ENCODE peak calls at places on chromosomes 12 and 14, in four cellular contexts. X is CD8-positive, alpha-beta T cell; L is psoas muscle; B is heart left ventricle. P is an unnamed sample.

GRCh38 chr12:64618953-64619590 is 8.8 kb downstream of the RASSF3 start:
- DNase-seq in X (no peak), L (no peak), B (no peak), P (no peak)

GRCh38 chr12:57066245-57066644 is 12.3 kb downstream of the NEMP1 start:
- DNase-seq in X (no peak), L (no peak), B (no peak), P (no peak)

GRCh38 chr14:89269404-89269803 is 147.6 kb downstream of the FOXN3 start:
- DNase-seq in X (no peak), L (no peak), B (no peak), P (no peak)

GRCh38 chr12:45731376-45731775 is 1.9 kb downstream of the ARID2 start:
- DNase-seq in X (no peak), L (no peak), B (no peak), P (no peak)

GRCh38 chr12:89648211-89648930 is 60.3 kb downstream of the ATP2B1 start:
- DNase-seq in X (no peak), L (no peak), B (peak), P (no peak)

GRCh38 chr12:74539765-74540526 is 2.3 kb downstream of the ATXN7L3B start:
- DNase-seq in X (no peak), L (no peak), B (no peak), P (no peak)

GRCh38 chr12:102955926-102956737 is 1.3 kb upstream of the ASCL1 start:
- DNase-seq in X (no peak), L (no peak), B (no peak), P (no peak)

GRCh38 chr12:120413901-120414695 is 23.8 kb upstream of the COX6A1 start:
- DNase-seq in X (no peak), L (no peak), B (no peak), P (no peak)

GRCh38 chr12:48925218-48925871 is at the start of gene FKBP11:
- DNase-seq in X (peak), L (peak), B (peak), P (no peak)

GRCh38 chr12:30979371-30980259 is 53.1 kb downstream of the TSPAN11 start:
- DNase-seq in X (no peak), L (no peak), B (peak), P (no peak)

GRCh38 chr12:103637429-103637828 is 50.4 kb downstream of the STAB2 start:
- DNase-seq in X (no peak), L (no peak), B (no peak), P (no peak)

GRCh38 chr14:68649461-68650189 is 143.2 kb downstream of the ZFP36L1 start:
- DNase-seq in X (no peak), L (no peak), B (no peak), P (no peak)

GRCh38 chr14:67187826-67188225 is 1.4 kb upstream of the GARIN2 start:
- DNase-seq in X (no peak), L (no peak), B (no peak), P (no peak)

GRCh38 chr12:29041621-29042020 is 107.5 kb upstream of the FAR2 start:
- DNase-seq in X (no peak), L (no peak), B (no peak), P (no peak)

GRCh38 chr12:4201333-4202105 is 72.0 kb upstream of the CCND2 start:
- DNase-seq in X (no peak), L (no peak), B (no peak), P (no peak)
- H3K27ac ChIP-seq in X (no peak), L (no peak), B (no peak), P (no peak)

DNA sequence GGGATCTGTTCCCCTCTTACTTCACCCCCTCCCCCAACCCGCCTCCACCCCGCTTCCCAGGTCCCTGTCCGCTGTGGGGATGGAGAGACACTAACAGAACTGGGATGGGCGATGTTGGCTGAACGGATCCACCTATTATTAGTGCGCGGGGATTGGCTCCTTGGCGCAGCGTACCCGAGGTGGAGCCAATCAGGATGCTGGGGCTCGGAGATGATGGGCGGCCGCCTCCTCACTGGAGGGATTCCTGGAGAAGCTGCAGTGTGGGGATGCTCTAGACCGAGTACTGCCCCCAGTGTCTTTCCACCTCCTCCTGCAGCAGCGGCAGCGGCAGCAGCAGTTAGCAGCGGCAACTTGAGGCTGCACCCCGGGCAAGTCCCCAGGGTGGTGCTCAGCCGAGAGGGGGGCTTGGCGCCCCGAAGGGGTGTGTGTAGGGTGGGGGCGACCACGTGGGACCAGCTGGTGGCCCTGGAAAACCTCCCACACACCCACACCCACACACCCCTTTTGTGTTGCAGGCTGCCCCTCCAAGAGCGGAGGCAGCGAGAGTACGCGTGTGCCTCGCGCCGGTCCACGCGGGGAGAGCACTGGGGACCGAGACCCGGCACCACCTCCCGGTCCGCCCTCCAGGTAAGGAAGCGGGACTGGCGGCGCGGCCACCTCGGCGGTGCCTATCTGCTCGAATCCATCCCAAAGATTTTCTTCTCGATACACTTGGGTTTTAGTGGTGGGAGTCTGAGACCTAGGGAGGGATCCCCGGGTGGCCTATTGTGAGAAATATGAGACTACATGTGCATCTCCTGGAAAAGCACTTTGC is at the start of gene SYT1:
- DNase-seq in X (no peak), L (peak), B (peak), P (peak)
- H3K27ac ChIP-seq in X (no peak), L (no peak), B (no peak), P (peak)

DNA sequence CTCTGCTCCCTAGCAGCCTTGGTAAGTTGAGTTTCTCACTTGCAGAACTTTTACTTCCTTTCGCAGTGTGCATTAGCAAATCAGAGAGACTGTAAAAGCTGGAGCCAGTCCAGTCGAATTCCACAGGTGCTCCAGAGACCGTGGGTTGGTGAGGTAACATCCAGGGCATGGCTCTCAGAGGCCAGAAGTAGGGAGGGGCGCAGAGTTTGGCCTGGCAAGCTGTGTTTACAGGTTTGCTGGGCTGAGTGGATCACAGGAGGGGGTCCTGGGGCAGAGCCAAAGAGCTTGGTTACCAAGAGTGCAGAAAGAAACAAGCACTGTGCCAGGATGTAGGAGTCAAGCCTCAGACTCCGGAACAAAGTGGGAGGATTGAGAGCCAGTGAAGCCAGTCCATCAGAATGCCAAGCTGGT is 10.2 kb upstream of the BHLHE41 start:
- DNase-seq in X (no peak), L (no peak), B (no peak), P (peak)
- H3K27ac ChIP-seq in X (no peak), L (no peak), B (no peak), P (peak)

GRCh38 chr14:96511667-96512066 is 9.5 kb downstream of the PAPOLA start:
- DNase-seq in X (no peak), L (no peak), B (no peak), P (no peak)
- H3K27ac ChIP-seq in X (no peak), L (no peak), B (no peak), P (no peak)

GRCh38 chr14:103031956-103032355 is 25.4 kb downstream of the CDC42BPB start:
- DNase-seq in X (no peak), L (no peak), B (peak), P (no peak)
- H3K27ac ChIP-seq in X (no peak), L (no peak), B (no peak), P (no peak)

DNA sequence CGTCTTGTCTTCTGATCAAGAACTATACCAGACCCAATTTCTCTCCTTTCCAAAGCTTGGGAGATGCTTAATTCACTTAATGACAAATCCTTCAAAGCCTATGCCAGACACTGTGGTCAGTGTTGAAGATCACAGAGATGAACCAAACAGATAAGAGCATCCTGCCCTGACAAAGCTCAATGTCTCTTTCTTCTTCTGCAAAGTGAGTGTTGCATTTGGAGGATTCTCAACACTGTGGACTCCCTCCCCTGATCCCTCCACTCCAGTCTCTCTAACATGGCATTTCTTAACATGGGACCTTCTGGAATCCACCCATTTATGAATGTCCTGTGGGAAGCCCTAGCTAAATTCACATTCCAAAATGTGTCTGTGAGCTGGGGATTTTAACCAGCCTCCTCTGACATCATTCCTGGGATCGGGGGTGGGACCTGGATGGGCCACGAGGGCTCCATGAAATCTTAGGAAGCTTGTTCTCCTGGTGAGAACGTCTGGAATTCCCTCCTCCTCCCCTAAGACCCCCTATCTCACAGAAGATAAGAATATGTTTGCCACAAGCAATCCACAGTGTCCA is 20.3 kb downstream of the SYNE3 start:
- DNase-seq in X (no peak), L (no peak), B (no peak), P (no peak)
- H3K27ac ChIP-seq in X (peak), L (no peak), B (peak), P (peak)

GRCh38 chr12:47362131-47362686 is 282.4 kb upstream of the AMIGO2 start:
- DNase-seq in X (no peak), L (no peak), B (no peak), P (no peak)

GRCh38 chr12:47366203-47366978 is 286.6 kb upstream of the AMIGO2 start:
- DNase-seq in X (no peak), L (no peak), B (no peak), P (no peak)

GRCh38 chr12:47361389-47362031 is 281.8 kb upstream of the AMIGO2 start:
- DNase-seq in X (no peak), L (no peak), B (no peak), P (no peak)

GRCh38 chr12:47360771-47361388 is 281.1 kb upstream of the AMIGO2 start:
- DNase-seq in X (peak), L (no peak), B (no peak), P (no peak)

GRCh38 chr12:47364251-47364650 is 284.5 kb upstream of the AMIGO2 start:
- DNase-seq in X (no peak), L (no peak), B (no peak), P (no peak)
- H3K27ac ChIP-seq in X (no peak), L (no peak), B (no peak), P (no peak)

GRCh38 chr12:32226768-32227167 is 120.1 kb downstream of the BICD1 start:
- DNase-seq in X (no peak), L (no peak), B (no peak), P (no peak)
- H3K27ac ChIP-seq in X (no peak), L (no peak), B (no peak), P (no peak)

GRCh38 chr14:80770114-80770917 is 171.2 kb downstream of the CEP128 start:
- DNase-seq in X (no peak), L (no peak), B (no peak), P (no peak)

GRCh38 chr14:80768646-80769045 is 172.9 kb downstream of the CEP128 start:
- DNase-seq in X (no peak), L (no peak), B (no peak), P (no peak)

GRCh38 chr14:80776657-80777056 is 164.9 kb downstream of the CEP128 start:
- DNase-seq in X (no peak), L (no peak), B (no peak), P (no peak)

GRCh38 chr14:80776186-80776585 is 165.4 kb downstream of the CEP128 start:
- DNase-seq in X (no peak), L (no peak), B (no peak), P (no peak)

GRCh38 chr14:80772504-80772903 is 169.0 kb downstream of the CEP128 start:
- DNase-seq in X (no peak), L (no peak), B (no peak), P (no peak)
- H3K27ac ChIP-seq in X (no peak), L (no peak), B (no peak), P (no peak)

GRCh38 chr14:45251912-45252311 is 1.1 kb downstream of the MIS18BP1 start:
- DNase-seq in X (no peak), L (no peak), B (no peak), P (no peak)

GRCh38 chr14:45252356-45253069 is 489 bp downstream of the MIS18BP1 start:
- DNase-seq in X (no peak), L (no peak), B (no peak), P (no peak)

GRCh38 chr14:45254771-45255170 is 1.8 kb upstream of the MIS18BP1 start:
- DNase-seq in X (no peak), L (no peak), B (no peak), P (no peak)

GRCh38 chr14:45253754-45254300 is 825 bp upstream of the MIS18BP1 start:
- DNase-seq in X (no peak), L (peak), B (no peak), P (no peak)

GRCh38 chr14:45253070-45253753 is at the start of gene MIS18BP1:
- DNase-seq in X (peak), L (peak), B (peak), P (peak)
- H3K27ac ChIP-seq in X (peak), L (peak), B (peak), P (peak)

P was measured in caudate nucleus.